ENCODE peak calls at places on chromosome 19, in four cellular contexts. D is HEK293T, Z is HepG2, X is K562. S is an unnamed sample.

GRCh38 chr19:1252221-1252817 is 3.9 kb downstream of the MIDN start:
- DNase-seq in Z (no peak), D (no peak), X (peak), S (no peak)

GRCh38 chr19:54345938-54346386 is 7.0 kb upstream of the LILRA4 start:
- DNase-seq in D (no peak), X (no peak), Z (no peak), S (no peak)

GRCh38 chr19:10219678-10220077 is 11.5 kb downstream of the S1PR2 start:
- DNase-seq in D (peak), X (peak), Z (peak), S (peak)

GRCh38 chr19:46610851-46611770 is 10.0 kb downstream of the CALM3 start:
- DNase-seq in Z (no peak), X (no peak), D (no peak), S (peak)

GRCh38 chr19:42606660-42607351 is 12.1 kb upstream of the CEACAM8 start:
- DNase-seq in Z (peak), X (peak), D (peak), S (peak)

GRCh38 chr19:39752390-39752789 is 14.6 kb upstream of the CLC start:
- DNase-seq in X (no peak), Z (no peak), D (no peak), S (no peak)

GRCh38 chr19:45879055-45879454 is 6.9 kb downstream of the IRF2BP1 start:
- DNase-seq in X (no peak), D (no peak), Z (no peak), S (no peak)

GRCh38 chr19:5953034-5953589 is 24.8 kb downstream of the RANBP3 start:
- DNase-seq in Z (no peak), X (no peak), D (no peak), S (no peak)

GRCh38 chr19:36460046-36460445 is 29.3 kb downstream of the ZNF566 start:
- DNase-seq in D (no peak), X (no peak), Z (no peak), S (no peak)

GRCh38 chr19:6047741-6048231 is 62.5 kb downstream of the RFX2 start:
- DNase-seq in D (peak), Z (peak), X (peak), S (peak)

GRCh38 chr19:58581227-58582141 is 8.3 kb upstream of the MZF1 start:
- DNase-seq in D (peak), X (peak), Z (peak), S (peak)

GRCh38 chr19:8988204-8988603 is 22.0 kb downstream of the MUC16 start:
- DNase-seq in D (no peak), X (peak), Z (no peak), S (peak)

GRCh38 chr19:19064811-19065745 is 1.3 kb downstream of the SLC25A42 start:
- DNase-seq in X (peak), D (no peak), Z (no peak), S (peak)

GRCh38 chr19:30419581-30420180 is 47.5 kb downstream of the ZNF536 start:
- DNase-seq in D (no peak), X (no peak), Z (no peak), S (no peak)

GRCh38 chr19:840519-841206 is at the start of gene PRTN3:
- DNase-seq in D (no peak), Z (no peak), X (no peak), S (no peak)

GRCh38 chr19:6218497-6219146 is 61.2 kb downstream of the MLLT1 start:
- DNase-seq in Z (peak), X (peak), D (peak), S (peak)

GRCh38 chr19:19461671-19462622 is 53.4 kb downstream of the TSSK6 start:
- DNase-seq in Z (peak), D (no peak), X (peak), S (peak)

GRCh38 chr19:4889034-4889825 is 13.5 kb downstream of the ARRDC5 start:
- DNase-seq in X (peak), D (no peak), Z (no peak), S (no peak)

GRCh38 chr19:57280913-57281425 is 684 bp downstream of the ZNF460 start:
- DNase-seq in Z (no peak), X (peak), D (no peak), S (no peak)

GRCh38 chr19:44718441-44719261 is 19.7 kb downstream of the CEACAM16 start:
- DNase-seq in X (no peak), D (no peak), Z (peak), S (peak)

GRCh38 chr19:56832352-56832928 is 8.1 kb downstream of the PEG3 start:
- DNase-seq in Z (peak), D (no peak), X (no peak), S (no peak)

GRCh38 chr19:17469092-17469370 is 1.3 kb upstream of the SLC27A1 start:
- DNase-seq in X (no peak), Z (no peak), D (no peak), S (no peak)

GRCh38 chr19:35251456-35251855 is 2.7 kb downstream of the LSR start:
- DNase-seq in Z (no peak), X (no peak), D (no peak), S (no peak)
- TF ChIP-seq ELF4 in Z (no peak), X (no peak), D (no peak), S (no peak)

DNA sequence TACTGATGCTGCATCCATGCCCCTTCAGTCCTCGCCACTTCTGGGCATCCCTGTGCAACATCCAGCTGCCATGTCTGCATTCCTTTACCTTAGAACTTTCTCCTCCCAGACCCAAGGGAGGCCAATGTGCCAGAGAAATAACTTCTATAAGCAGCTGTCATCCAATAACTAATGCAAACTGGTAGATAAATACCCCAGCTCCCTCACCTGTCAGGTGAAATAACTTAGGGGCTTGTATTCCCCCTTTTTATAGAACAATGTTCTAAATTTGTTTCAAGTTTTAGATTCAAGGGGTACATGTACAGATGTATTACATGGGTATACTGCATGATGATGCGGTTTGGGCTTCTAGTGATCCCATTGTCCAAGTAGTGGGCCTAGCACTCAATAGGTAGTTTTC is 880.1 kb downstream of the UQCRFS1 start:
- DNase-seq in D (no peak), X (no peak), Z (no peak), S (no peak)
- TF ChIP-seq ELF4 in D (no peak), X (no peak), Z (no peak), S (no peak)

GRCh38 chr19:7596191-7596937 is 701 bp downstream of the CAMSAP3 start:
- DNase-seq in X (no peak), Z (no peak), D (no peak), S (no peak)
- TF ChIP-seq ELF4 in X (no peak), Z (no peak), D (no peak), S (no peak)

GRCh38 chr19:55465460-55466245 is 1.1 kb upstream of the C19orf85 start:
- DNase-seq in Z (no peak), D (no peak), X (no peak), S (no peak)

GRCh38 chr19:55466246-55466614 is 1.7 kb upstream of the C19orf85 start:
- DNase-seq in X (no peak), Z (no peak), D (no peak), S (no peak)

GRCh38 chr19:55468054-55468393 is 3.5 kb upstream of the C19orf85 start:
- DNase-seq in D (no peak), X (no peak), Z (no peak), S (no peak)

GRCh38 chr19:55464669-55465068 is at the start of gene C19orf85:
- DNase-seq in X (no peak), Z (no peak), D (no peak), S (peak)

DNA sequence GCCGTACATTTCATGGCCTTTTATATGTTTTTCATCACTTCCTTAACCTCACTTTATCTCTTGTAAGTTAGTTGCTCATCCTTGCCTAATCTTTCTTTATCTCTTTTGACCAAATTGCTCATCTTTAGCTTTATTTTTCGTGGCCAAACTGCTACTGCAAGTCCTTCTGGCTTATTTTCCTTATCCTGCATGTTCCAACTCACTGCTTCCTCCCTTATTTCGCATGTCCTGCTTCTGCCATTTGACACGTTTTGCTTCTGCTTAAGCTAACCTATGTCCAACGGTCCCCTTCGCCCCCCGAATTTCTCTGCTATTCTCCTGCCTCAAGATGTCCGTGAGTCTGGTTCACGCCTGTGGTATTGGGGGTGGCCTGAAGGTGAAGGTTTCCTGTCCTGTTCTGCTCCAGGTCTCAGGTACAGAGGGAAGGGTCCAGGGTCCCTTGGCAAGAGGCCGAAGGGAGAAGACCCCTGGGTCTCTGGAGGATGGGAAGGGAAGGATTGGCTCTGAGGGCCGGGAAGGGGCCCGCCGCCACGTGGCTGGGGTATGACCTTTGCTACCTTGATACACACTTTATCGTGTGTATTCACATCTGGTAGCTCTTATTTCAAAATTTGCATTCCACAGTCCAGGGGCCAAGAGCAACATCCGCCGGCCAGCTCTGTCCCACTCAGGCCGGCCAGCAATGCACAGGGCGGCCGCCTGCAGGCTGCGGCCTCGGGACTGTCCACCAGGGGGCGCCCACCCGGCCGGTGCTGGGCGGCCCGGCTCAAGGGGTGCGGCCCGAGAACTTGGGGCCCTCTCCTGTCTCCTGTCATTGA is 2.9 kb upstream of the C19orf85 start:
- DNase-seq in D (peak), X (peak), Z (peak), S (peak)
- TF ChIP-seq ELF4 in D (no peak), X (peak), Z (no peak), S (no peak)

GRCh38 chr19:13255719-13256059 is 105.5 kb downstream of the IER2 start:
- DNase-seq in Z (no peak), D (no peak), X (no peak), S (no peak)
- TF ChIP-seq ELF4 in Z (no peak), D (no peak), X (no peak), S (no peak)

S was measured in WTC11.